ENCODE peak calls at places on chromosomes 1 and 21, in ten cellular contexts. Z is tibial artery; G is Calu3; D is testis; J is CD8-positive, alpha-beta T cell; C is nephron progenitor cell; X is nucleus accumbens; O is adipocyte; Y is RWPE1; M is HCT116. I is an unnamed sample.

GRCh38 chr1:110525250-110525597 is 6.2 kb upstream of the KCNA10 start:
- DNase-seq in Z (no peak), G (peak; percentile 4), D (no peak), J (no peak), C (no peak), X (no peak), O (no peak), Y (peak; percentile 57), M (no peak), I (no peak)

GRCh38 chr1:213281610-213282316 is 230.7 kb downstream of the RPS6KC1 start:
- DNase-seq in Z (no peak), G (no peak), D (no peak), J (no peak), C (no peak), X (peak; percentile 9), O (no peak), Y (no peak), M (no peak), I (no peak)

GRCh38 chr21:35649186-35649585 is 411.1 kb downstream of the SETD4 start:
- DNase-seq in Z (no peak), G (no peak), D (no peak), J (no peak), C (no peak), X (no peak), O (peak; percentile 33), Y (peak; percentile 8), M (no peak), I (no peak)

GRCh38 chr1:100322436-100323211 is 29.7 kb upstream of the CDC14A start:
- DNase-seq in Z (no peak), G (no peak), D (no peak), J (no peak), C (no peak), X (no peak), O (peak; percentile 74), Y (no peak), M (no peak), I (no peak)

GRCh38 chr1:35001743-35002142 is 16.6 kb upstream of the TMEM35B start:
- DNase-seq in Z (no peak), G (no peak), D (no peak), J (no peak), C (no peak), X (no peak), O (peak; percentile 50), Y (no peak), M (no peak), I (no peak)

GRCh38 chr21:34801519-34802132 is 132.8 kb downstream of the CLIC6 start:
- DNase-seq in Z (no peak), G (peak; percentile 21), D (no peak), J (no peak), C (peak; percentile 33), X (no peak), O (no peak), Y (no peak), M (no peak), I (no peak)

GRCh38 chr1:169901119-169901518 is 7.4 kb upstream of the SCYL3 start:
- DNase-seq in Z (no peak), G (no peak), D (no peak), J (no peak), C (no peak), X (no peak), O (no peak), Y (no peak), M (no peak), I (no peak)

GRCh38 chr21:44301093-44301492 is 1.2 kb downstream of the PFKL start:
- DNase-seq in Z (no peak), G (no peak), D (no peak), J (no peak), C (no peak), X (no peak), O (no peak), Y (no peak), M (no peak), I (no peak)

GRCh38 chr1:58442114-58442513 is 104.4 kb downstream of the OMA1 start:
- DNase-seq in Z (no peak), G (no peak), D (no peak), J (no peak), C (no peak), X (no peak), O (peak; percentile 44), Y (no peak), M (no peak), I (peak; percentile 23)

GRCh38 chr1:157691285-157691920 is 9.2 kb downstream of the FCRL3 start:
- DNase-seq in Z (no peak), G (peak; percentile 45), D (no peak), J (no peak), C (peak; percentile 11), X (no peak), O (peak; percentile 56), Y (peak; percentile 46), M (peak; percentile 21), I (no peak)

GRCh38 chr1:223136086-223136485 is 7.0 kb downstream of the TLR5 start:
- DNase-seq in Z (no peak), G (no peak), D (no peak), J (no peak), C (no peak), X (no peak), O (no peak), Y (no peak), M (no peak), I (no peak)

GRCh38 chr1:54287176-54287650 is 87.2 kb downstream of the MRPL37 start:
- DNase-seq in Z (peak; percentile 88), G (peak; percentile 75), D (peak; percentile 86), J (peak; percentile 12), C (peak; percentile 17), X (peak; percentile 28), O (peak; percentile 29), Y (peak; percentile 39), M (no peak), I (peak; percentile 49)

GRCh38 chr1:205382561-205382960 is 25.8 kb upstream of the KLHDC8A start:
- DNase-seq in Z (no peak), G (no peak), D (no peak), J (no peak), C (no peak), X (no peak), O (no peak), Y (no peak), M (no peak), I (no peak)

GRCh38 chr1:89451011-89451410 is 73.6 kb upstream of the LRRC8B start:
- DNase-seq in Z (no peak), G (no peak), D (no peak), J (no peak), C (no peak), X (no peak), O (no peak), Y (no peak), M (no peak), I (no peak)

GRCh38 chr21:43733529-43734071 is 14.7 kb downstream of the PDXK start:
- DNase-seq in Z (no peak), G (peak; percentile 9), D (peak; percentile 59), J (no peak), C (no peak), X (no peak), O (peak; percentile 51), Y (peak; percentile 38), M (no peak), I (no peak)

GRCh38 chr21:16709866-16710550 is 802.8 kb upstream of the CXADR start:
- DNase-seq in Z (no peak), G (no peak), D (peak; percentile 61), J (no peak), C (no peak), X (no peak), O (peak; percentile 56), Y (no peak), M (no peak), I (no peak)

GRCh38 chr1:188706742-188707141 is 1770.9 kb downstream of the BRINP3 start:
- DNase-seq in Z (no peak), G (peak; percentile 44), D (no peak), J (no peak), C (no peak), X (no peak), O (peak; percentile 36), Y (peak; percentile 90), M (peak; percentile 91), I (no peak)

GRCh38 chr1:243939167-243939848 is 89.3 kb upstream of the AKT3 start:
- DNase-seq in Z (no peak), G (no peak), D (no peak), J (no peak), C (no peak), X (no peak), O (peak; percentile 23), Y (no peak), M (no peak), I (no peak)

GRCh38 chr1:66607458-66607857 is 73.5 kb downstream of the SGIP1 start:
- DNase-seq in Z (no peak), G (no peak), D (no peak), J (no peak), C (no peak), X (no peak), O (no peak), Y (no peak), M (no peak), I (no peak)

GRCh38 chr1:111249960-111250359 is 22.4 kb downstream of the CHI3L2 start:
- DNase-seq in Z (no peak), G (no peak), D (no peak), J (no peak), C (no peak), X (no peak), O (no peak), Y (no peak), M (no peak), I (no peak)

GRCh38 chr1:197413564-197413963 is 145.5 kb downstream of the CRB1 start:
- DNase-seq in Z (no peak), G (no peak), D (no peak), J (no peak), C (no peak), X (no peak), O (peak; percentile 8), Y (no peak), M (no peak), I (no peak)

GRCh38 chr1:43540653-43541071 is 10.0 kb downstream of the PTPRF start:
- DNase-seq in Z (peak; percentile 78), G (no peak), D (peak; percentile 46), J (no peak), C (peak; percentile 53), X (peak; percentile 51), O (no peak), Y (no peak), M (no peak), I (no peak)

GRCh38 chr1:35857830-35858229 is 25.2 kb upstream of the AGO1 start:
- DNase-seq in Z (no peak), G (peak; percentile 2), D (peak; percentile 51), J (no peak), C (no peak), X (no peak), O (peak; percentile 60), Y (no peak), M (peak; percentile 10), I (no peak)

GRCh38 chr1:207025144-207025880 is 7.2 kb downstream of the C1orf116 start:
- DNase-seq in Z (no peak), G (no peak), D (no peak), J (no peak), C (no peak), X (no peak), O (peak; percentile 59), Y (no peak), M (no peak), I (no peak)

GRCh38 chr1:231691618-231692259 is 65.1 kb downstream of the DISC1 start:
- DNase-seq in Z (no peak), G (peak; percentile 36), D (no peak), J (no peak), C (peak; percentile 57), X (peak; percentile 23), O (peak; percentile 91), Y (peak; percentile 23), M (peak; percentile 15), I (peak; percentile 67)